ENCODE peak calls at places on chromosomes 2 and 18, in nine cellular contexts. One of them, this sample, is unnamed.

GRCh38 chr2:88253375-88253774 is 83.2 kb downstream of the THNSL2 start:
- DNase-seq in PC-9: no peak
- DNase-seq in progenitor cell of endocrine pancreas: no peak
- DNase-seq in NCI-H524 treated with DMSO at 0.1 percent for 48 hours: no peak
- DNase-seq in NCI-H1105 treated with DMSO at 0.1 percent for 48 hours: no peak
- DNase-seq in left lung: no peak
- DNase-seq in GM03348: no peak
- DNase-seq in activated CD4-positive, alpha-beta T cell treated with anti-CD3 and anti-CD28 coated beads, Interleukin-2, amount 10 ng/mL, durations not matched to agents 24 days and 14 days: no peak
- DNase-seq in NCI-H1436 treated with DMSO at 0.1 percent for 48 hours: no peak
- DNase-seq in this sample: no peak

GRCh38 chr2:229784791-229785190 is 70.4 kb upstream of the DNER start:
- DNase-seq in PC-9: no peak
- DNase-seq in progenitor cell of endocrine pancreas: no peak
- DNase-seq in NCI-H524 treated with DMSO at 0.1 percent for 48 hours: no peak
- DNase-seq in NCI-H1105 treated with DMSO at 0.1 percent for 48 hours: no peak
- DNase-seq in left lung: no peak
- DNase-seq in GM03348: peak
- DNase-seq in activated CD4-positive, alpha-beta T cell treated with anti-CD3 and anti-CD28 coated beads, Interleukin-2, amount 10 ng/mL, durations not matched to agents 24 days and 14 days: no peak
- DNase-seq in NCI-H1436 treated with DMSO at 0.1 percent for 48 hours: no peak
- DNase-seq in this sample: no peak

GRCh38 chr2:102027036-102027702 is 35.4 kb downstream of the IL1R2 start:
- DNase-seq in PC-9: no peak
- DNase-seq in progenitor cell of endocrine pancreas: no peak
- DNase-seq in NCI-H524 treated with DMSO at 0.1 percent for 48 hours: no peak
- DNase-seq in NCI-H1105 treated with DMSO at 0.1 percent for 48 hours: no peak
- DNase-seq in left lung: no peak
- DNase-seq in GM03348: peak
- DNase-seq in activated CD4-positive, alpha-beta T cell treated with anti-CD3 and anti-CD28 coated beads, Interleukin-2, amount 10 ng/mL, durations not matched to agents 24 days and 14 days: no peak
- DNase-seq in NCI-H1436 treated with DMSO at 0.1 percent for 48 hours: no peak
- DNase-seq in this sample: no peak

GRCh38 chr18:9090578-9090977 is 11.9 kb upstream of the NDUFV2 start:
- DNase-seq in PC-9: no peak
- DNase-seq in progenitor cell of endocrine pancreas: no peak
- DNase-seq in NCI-H524 treated with DMSO at 0.1 percent for 48 hours: no peak
- DNase-seq in NCI-H1105 treated with DMSO at 0.1 percent for 48 hours: no peak
- DNase-seq in left lung: no peak
- DNase-seq in GM03348: no peak
- DNase-seq in activated CD4-positive, alpha-beta T cell treated with anti-CD3 and anti-CD28 coated beads, Interleukin-2, amount 10 ng/mL, durations not matched to agents 24 days and 14 days: peak
- DNase-seq in NCI-H1436 treated with DMSO at 0.1 percent for 48 hours: no peak
- DNase-seq in this sample: no peak

GRCh38 chr2:181376442-181376841 is 80.7 kb upstream of the ITGA4 start:
- DNase-seq in PC-9: no peak
- DNase-seq in progenitor cell of endocrine pancreas: no peak
- DNase-seq in NCI-H524 treated with DMSO at 0.1 percent for 48 hours: peak
- DNase-seq in NCI-H1105 treated with DMSO at 0.1 percent for 48 hours: no peak
- DNase-seq in left lung: no peak
- DNase-seq in GM03348: no peak
- DNase-seq in activated CD4-positive, alpha-beta T cell treated with anti-CD3 and anti-CD28 coated beads, Interleukin-2, amount 10 ng/mL, durations not matched to agents 24 days and 14 days: no peak
- DNase-seq in NCI-H1436 treated with DMSO at 0.1 percent for 48 hours: no peak
- DNase-seq in this sample: no peak

GRCh38 chr2:197891897-197892442 is 87.6 kb downstream of the PLCL1 start:
- DNase-seq in PC-9: no peak
- DNase-seq in progenitor cell of endocrine pancreas: no peak
- DNase-seq in NCI-H524 treated with DMSO at 0.1 percent for 48 hours: no peak
- DNase-seq in NCI-H1105 treated with DMSO at 0.1 percent for 48 hours: no peak
- DNase-seq in left lung: no peak
- DNase-seq in GM03348: no peak
- DNase-seq in activated CD4-positive, alpha-beta T cell treated with anti-CD3 and anti-CD28 coated beads, Interleukin-2, amount 10 ng/mL, durations not matched to agents 24 days and 14 days: peak
- DNase-seq in NCI-H1436 treated with DMSO at 0.1 percent for 48 hours: no peak
- DNase-seq in this sample: no peak

GRCh38 chr2:177666408-177666807 is 273.8 kb downstream of the AGPS start:
- DNase-seq in PC-9: no peak
- DNase-seq in progenitor cell of endocrine pancreas: no peak
- DNase-seq in NCI-H524 treated with DMSO at 0.1 percent for 48 hours: no peak
- DNase-seq in NCI-H1105 treated with DMSO at 0.1 percent for 48 hours: no peak
- DNase-seq in left lung: no peak
- DNase-seq in GM03348: no peak
- DNase-seq in activated CD4-positive, alpha-beta T cell treated with anti-CD3 and anti-CD28 coated beads, Interleukin-2, amount 10 ng/mL, durations not matched to agents 24 days and 14 days: no peak
- DNase-seq in NCI-H1436 treated with DMSO at 0.1 percent for 48 hours: no peak
- DNase-seq in this sample: no peak

GRCh38 chr2:9737053-9737875 is 106.0 kb upstream of the TAF1B start:
- DNase-seq in PC-9: no peak
- DNase-seq in progenitor cell of endocrine pancreas: no peak
- DNase-seq in NCI-H524 treated with DMSO at 0.1 percent for 48 hours: no peak
- DNase-seq in NCI-H1105 treated with DMSO at 0.1 percent for 48 hours: no peak
- DNase-seq in left lung: no peak
- DNase-seq in GM03348: peak
- DNase-seq in activated CD4-positive, alpha-beta T cell treated with anti-CD3 and anti-CD28 coated beads, Interleukin-2, amount 10 ng/mL, durations not matched to agents 24 days and 14 days: no peak
- DNase-seq in NCI-H1436 treated with DMSO at 0.1 percent for 48 hours: no peak
- DNase-seq in this sample: no peak

GRCh38 chr2:32135409-32135808 is 30.3 kb upstream of the SLC30A6 start:
- DNase-seq in PC-9: peak
- DNase-seq in progenitor cell of endocrine pancreas: no peak
- DNase-seq in NCI-H524 treated with DMSO at 0.1 percent for 48 hours: no peak
- DNase-seq in NCI-H1105 treated with DMSO at 0.1 percent for 48 hours: no peak
- DNase-seq in left lung: no peak
- DNase-seq in GM03348: peak
- DNase-seq in activated CD4-positive, alpha-beta T cell treated with anti-CD3 and anti-CD28 coated beads, Interleukin-2, amount 10 ng/mL, durations not matched to agents 24 days and 14 days: peak
- DNase-seq in NCI-H1436 treated with DMSO at 0.1 percent for 48 hours: no peak
- DNase-seq in this sample: no peak

GRCh38 chr2:173631123-173631450 is 276.4 kb downstream of the CDCA7 start:
- DNase-seq in PC-9: no peak
- DNase-seq in progenitor cell of endocrine pancreas: no peak
- DNase-seq in NCI-H524 treated with DMSO at 0.1 percent for 48 hours: no peak
- DNase-seq in NCI-H1105 treated with DMSO at 0.1 percent for 48 hours: no peak
- DNase-seq in left lung: no peak
- DNase-seq in GM03348: peak
- DNase-seq in activated CD4-positive, alpha-beta T cell treated with anti-CD3 and anti-CD28 coated beads, Interleukin-2, amount 10 ng/mL, durations not matched to agents 24 days and 14 days: no peak
- DNase-seq in NCI-H1436 treated with DMSO at 0.1 percent for 48 hours: no peak
- DNase-seq in this sample: no peak

This sample was measured in esophagus squamous epithelium.